ENCODE peak calls at places on chromosomes 3 and 15, in four cellular contexts. A, G, Z and I are unnamed samples.

GRCh38 chr15:28260722-28261121 is 61.3 kb downstream of the HERC2 start:
- DNase-seq in A (no peak), G (no peak), Z (no peak), I (no peak)

GRCh38 chr3:161142486-161142885 is 37.3 kb upstream of the B3GALNT1 start:
- DNase-seq in Z (no peak), A (no peak), G (no peak), I (no peak)

GRCh38 chr3:195240171-195240701 is 30.7 kb downstream of the XXYLT1 start:
- DNase-seq in G (no peak), A (no peak), Z (peak), I (no peak)

GRCh38 chr3:189776163-189776824 is 145.1 kb downstream of the TP63 start:
- DNase-seq in G (peak), A (no peak), Z (no peak), I (no peak)

GRCh38 chr3:148884261-148884660 is 19.2 kb downstream of the CPA3 start:
- DNase-seq in A (no peak), Z (no peak), G (no peak), I (peak)

GRCh38 chr15:39213385-39213840 is 367.5 kb upstream of the THBS1 start:
- DNase-seq in A (peak), G (peak), Z (peak), I (peak)

GRCh38 chr15:92810418-92811138 is 89.5 kb upstream of the CHD2 start:
- DNase-seq in G (peak), A (peak), Z (no peak), I (peak)

GRCh38 chr3:55118453-55118852 is 190.6 kb upstream of the LRTM1 start:
- DNase-seq in A (no peak), Z (no peak), G (no peak), I (no peak)

GRCh38 chr3:4992118-4992517 is 12.9 kb downstream of the BHLHE40 start:
- DNase-seq in A (no peak), G (peak), Z (no peak), I (no peak)

GRCh38 chr3:42535981-42536784 is 33.7 kb downstream of the VIPR1 start:
- DNase-seq in Z (peak), A (peak), G (peak), I (no peak)

GRCh38 chr15:79981861-79982455 is 11.0 kb upstream of the BCL2A1 start:
- DNase-seq in Z (no peak), A (no peak), G (no peak), I (no peak)

GRCh38 chr3:135310317-135310716 is 515.3 kb downstream of the EPHB1 start:
- DNase-seq in Z (no peak), A (no peak), G (peak), I (no peak)

GRCh38 chr15:78977091-78977571 is 32.3 kb upstream of the CTSH start:
- DNase-seq in A (no peak), G (no peak), Z (no peak), I (no peak)
- TF ChIP-seq MAZ in A (no peak), G (no peak), Z (no peak), I (no peak)

GRCh38 chr3:48847586-48848423 is at the start of gene PRKAR2A:
- DNase-seq in G (peak), Z (peak), A (peak), I (peak)

GRCh38 chr3:48852151-48852550 is 4.5 kb upstream of the PRKAR2A start:
- DNase-seq in G (no peak), A (no peak), Z (no peak), I (no peak)

GRCh38 chr3:48847053-48847585 is 555 bp downstream of the PRKAR2A start:
- DNase-seq in A (peak), Z (peak), G (peak), I (peak)

GRCh38 chr3:48848816-48849515 is 1.3 kb upstream of the PRKAR2A start:
- DNase-seq in A (no peak), G (no peak), Z (no peak), I (no peak)

DNA sequence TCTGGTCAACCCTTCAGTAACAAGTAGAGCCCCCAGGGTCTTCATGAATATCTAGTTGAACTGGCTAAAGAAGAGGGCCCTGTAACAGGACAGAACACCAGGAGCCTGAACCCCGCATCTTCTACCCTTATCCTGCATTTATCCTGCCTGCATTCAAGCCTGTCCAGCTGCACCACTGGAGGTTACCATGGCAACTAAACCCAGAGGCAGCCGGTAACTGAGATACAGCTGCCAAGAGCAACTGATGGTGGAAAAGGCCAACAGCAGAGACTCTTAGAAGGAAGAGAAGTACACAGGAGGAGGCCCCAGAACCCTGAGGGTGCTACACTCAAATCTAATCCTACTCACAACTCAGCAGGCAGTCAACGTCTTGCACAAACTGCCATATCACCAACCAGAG is 3.7 kb upstream of the PRKAR2A start:
- DNase-seq in A (peak), Z (no peak), G (peak), I (peak)
- TF ChIP-seq MAZ in A (no peak), Z (no peak), G (no peak), I (no peak)

GRCh38 chr3:183513046-183513706 is 42.3 kb downstream of the KLHL6 start:
- DNase-seq in Z (no peak), A (no peak), G (no peak), I (no peak)
- TF ChIP-seq MAZ in Z (no peak), A (no peak), G (no peak), I (no peak)

DNA sequence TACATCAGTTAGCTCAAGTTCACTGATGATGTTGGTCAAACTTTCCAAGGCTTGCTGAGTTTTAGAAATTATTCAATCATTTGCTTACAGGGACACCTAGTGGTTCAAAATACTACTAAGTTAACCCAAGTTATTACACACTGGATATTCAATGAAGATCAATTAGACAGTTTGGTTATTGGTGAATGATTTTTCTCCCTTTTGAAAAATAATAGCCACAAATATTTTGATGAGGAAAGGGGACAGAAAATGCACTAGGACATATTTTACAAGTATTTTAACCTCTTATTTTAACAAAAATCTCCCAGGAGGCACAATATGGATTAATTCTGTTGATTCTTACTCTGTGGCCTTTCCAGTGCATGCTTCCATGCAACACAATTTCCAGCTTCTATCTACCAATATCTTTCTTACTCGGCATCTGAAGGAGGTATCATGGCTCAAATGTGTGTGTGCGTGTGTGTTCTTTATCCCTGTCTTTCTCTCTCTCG is 20.1 kb upstream of the GOLGA6L2 start:
- DNase-seq in A (peak), Z (peak), G (peak), I (peak)
- TF ChIP-seq MAZ in A (no peak), Z (no peak), G (no peak), I (no peak)